ENCODE peak calls at places on chromosome 10, in ten cellular contexts. One of them, this sample, is unnamed.

GRCh38 chr10:50807851-50808776 is 68.4 kb downstream of the ASAH2B start:
- DNase-seq in heart right ventricle: no peak
- DNase-seq in A549: peak; percentile 21
- DNase-seq in GM12878: no peak
- DNase-seq in endothelial cell of umbilical vein: no peak
- DNase-seq in astrocyte: peak; percentile 20
- DNase-seq in fibroblast of lung: no peak
- DNase-seq in MM.1S: peak; percentile 35
- DNase-seq in right atrium auricular region: no peak
- DNase-seq in prostate gland: no peak
- DNase-seq in this sample: peak; percentile 90

GRCh38 chr10:109698888-109699685 is 224.2 kb downstream of the XPNPEP1 start:
- DNase-seq in GM12878: no peak
- DNase-seq in astrocyte: no peak
- DNase-seq in MM.1S: no peak
- DNase-seq in prostate gland: no peak
- DNase-seq in A549: no peak
- DNase-seq in right atrium auricular region: no peak
- DNase-seq in endothelial cell of umbilical vein: no peak
- DNase-seq in heart right ventricle: no peak
- DNase-seq in fibroblast of lung: no peak
- DNase-seq in this sample: no peak

GRCh38 chr10:69641261-69641980 is 11.4 kb downstream of the FAM241B start:
- DNase-seq in GM12878: no peak
- DNase-seq in A549: no peak
- DNase-seq in right atrium auricular region: no peak
- DNase-seq in prostate gland: no peak
- DNase-seq in astrocyte: no peak
- DNase-seq in heart right ventricle: no peak
- DNase-seq in endothelial cell of umbilical vein: no peak
- DNase-seq in fibroblast of lung: no peak
- DNase-seq in MM.1S: no peak
- DNase-seq in this sample: no peak

GRCh38 chr10:132111121-132111731 is 45.5 kb downstream of the JAKMIP3 start:
- DNase-seq in prostate gland: no peak
- DNase-seq in endothelial cell of umbilical vein: no peak
- DNase-seq in MM.1S: no peak
- DNase-seq in fibroblast of lung: no peak
- DNase-seq in GM12878: no peak
- DNase-seq in A549: no peak
- DNase-seq in heart right ventricle: peak; percentile 2
- DNase-seq in astrocyte: no peak
- DNase-seq in right atrium auricular region: peak; percentile 40
- DNase-seq in this sample: peak; percentile 31

GRCh38 chr10:101694056-101694673 is 805 bp downstream of the FBXW4 start:
- DNase-seq in prostate gland: peak; percentile 60
- DNase-seq in MM.1S: peak; percentile 69
- DNase-seq in heart right ventricle: peak; percentile 39
- DNase-seq in right atrium auricular region: no peak
- DNase-seq in GM12878: no peak
- DNase-seq in astrocyte: peak; percentile 45
- DNase-seq in endothelial cell of umbilical vein: peak; percentile 68
- DNase-seq in A549: peak; percentile 76
- DNase-seq in fibroblast of lung: peak; percentile 61
- DNase-seq in this sample: peak; percentile 68

GRCh38 chr10:49023752-49024151 is 84.1 kb upstream of the LRRC18 start:
- DNase-seq in A549: no peak
- DNase-seq in GM12878: no peak
- DNase-seq in heart right ventricle: no peak
- DNase-seq in right atrium auricular region: no peak
- DNase-seq in endothelial cell of umbilical vein: no peak
- DNase-seq in fibroblast of lung: peak; percentile 28
- DNase-seq in astrocyte: no peak
- DNase-seq in prostate gland: no peak
- DNase-seq in MM.1S: no peak
- DNase-seq in this sample: no peak

GRCh38 chr10:70558871-70559810 is 43.4 kb downstream of the PRF1 start:
- DNase-seq in prostate gland: no peak
- DNase-seq in fibroblast of lung: peak; percentile 57
- DNase-seq in A549: peak; percentile 48
- DNase-seq in MM.1S: no peak
- DNase-seq in GM12878: no peak
- DNase-seq in right atrium auricular region: peak; percentile 75
- DNase-seq in endothelial cell of umbilical vein: peak; percentile 19
- DNase-seq in heart right ventricle: peak; percentile 75
- DNase-seq in astrocyte: peak; percentile 45
- DNase-seq in this sample: no peak

GRCh38 chr10:16828114-16828568 is 10.9 kb upstream of the RSU1 start:
- DNase-seq in fibroblast of lung: peak; percentile 85
- DNase-seq in prostate gland: peak; percentile 53
- DNase-seq in endothelial cell of umbilical vein: peak; percentile 93
- DNase-seq in heart right ventricle: peak; percentile 75
- DNase-seq in A549: peak; percentile 79
- DNase-seq in GM12878: peak; percentile 48
- DNase-seq in right atrium auricular region: peak; percentile 68
- DNase-seq in MM.1S: peak; percentile 89
- DNase-seq in astrocyte: peak; percentile 65
- DNase-seq in this sample: no peak

GRCh38 chr10:114068054-114068707 is 24.5 kb downstream of the ADRB1 start:
- DNase-seq in heart right ventricle: peak; percentile 19
- DNase-seq in endothelial cell of umbilical vein: no peak
- DNase-seq in MM.1S: peak; percentile 20
- DNase-seq in fibroblast of lung: no peak
- DNase-seq in right atrium auricular region: no peak
- DNase-seq in GM12878: no peak
- DNase-seq in A549: no peak
- DNase-seq in astrocyte: no peak
- DNase-seq in prostate gland: peak; percentile 81
- DNase-seq in this sample: no peak

GRCh38 chr10:7788640-7789335 is 811 bp downstream of the ATP5F1C start:
- DNase-seq in endothelial cell of umbilical vein: peak; percentile 14
- DNase-seq in fibroblast of lung: peak; percentile 24
- DNase-seq in A549: no peak
- DNase-seq in GM12878: no peak
- DNase-seq in heart right ventricle: no peak
- DNase-seq in prostate gland: no peak
- DNase-seq in right atrium auricular region: no peak
- DNase-seq in MM.1S: peak; percentile 32
- DNase-seq in astrocyte: no peak
- DNase-seq in this sample: peak; percentile 47

GRCh38 chr10:74012480-74012879 is 14.6 kb downstream of the VCL start:
- DNase-seq in MM.1S: no peak
- DNase-seq in astrocyte: no peak
- DNase-seq in GM12878: no peak
- DNase-seq in right atrium auricular region: no peak
- DNase-seq in heart right ventricle: no peak
- DNase-seq in endothelial cell of umbilical vein: no peak
- DNase-seq in fibroblast of lung: no peak
- DNase-seq in A549: no peak
- DNase-seq in prostate gland: no peak
- DNase-seq in this sample: no peak

GRCh38 chr10:131092416-131092815 is 219.1 kb downstream of the TCERG1L start:
- DNase-seq in endothelial cell of umbilical vein: no peak
- DNase-seq in astrocyte: no peak
- DNase-seq in MM.1S: no peak
- DNase-seq in A549: no peak
- DNase-seq in prostate gland: no peak
- DNase-seq in heart right ventricle: no peak
- DNase-seq in fibroblast of lung: no peak
- DNase-seq in right atrium auricular region: no peak
- DNase-seq in GM12878: no peak
- DNase-seq in this sample: no peak

GRCh38 chr10:9209105-9209798 is 1154.8 kb downstream of the GATA3 start:
- DNase-seq in prostate gland: peak; percentile 53
- DNase-seq in heart right ventricle: peak; percentile 39
- DNase-seq in endothelial cell of umbilical vein: peak; percentile 82
- DNase-seq in A549: peak; percentile 68
- DNase-seq in right atrium auricular region: peak; percentile 72
- DNase-seq in MM.1S: peak; percentile 69
- DNase-seq in astrocyte: peak; percentile 15
- DNase-seq in GM12878: peak; percentile 16
- DNase-seq in fibroblast of lung: peak; percentile 66
- DNase-seq in this sample: no peak

GRCh38 chr10:80416401-80417098 is 8.2 kb downstream of the PRXL2A start:
- DNase-seq in GM12878: no peak
- DNase-seq in prostate gland: peak; percentile 90
- DNase-seq in heart right ventricle: peak; percentile 77
- DNase-seq in astrocyte: peak; percentile 16
- DNase-seq in right atrium auricular region: peak; percentile 70
- DNase-seq in MM.1S: no peak
- DNase-seq in fibroblast of lung: peak; percentile 89
- DNase-seq in endothelial cell of umbilical vein: peak; percentile 88
- DNase-seq in A549: no peak
- DNase-seq in this sample: no peak

GRCh38 chr10:127150136-127150535 is 46.3 kb downstream of the INSYN2A start:
- DNase-seq in heart right ventricle: no peak
- DNase-seq in astrocyte: peak; percentile 74
- DNase-seq in A549: no peak
- DNase-seq in endothelial cell of umbilical vein: peak; percentile 10
- DNase-seq in fibroblast of lung: peak; percentile 46
- DNase-seq in right atrium auricular region: no peak
- DNase-seq in prostate gland: no peak
- DNase-seq in GM12878: no peak
- DNase-seq in MM.1S: no peak
- DNase-seq in this sample: no peak
- H3K27ac ChIP-seq in heart right ventricle: no peak overlapping the region
- H3K27ac ChIP-seq in astrocyte: peak overlapping the region; percentile 93
- H3K27ac ChIP-seq in A549: peak overlapping the region; percentile 82
- H3K27ac ChIP-seq in endothelial cell of umbilical vein: no peak overlapping the region
- H3K27ac ChIP-seq in fibroblast of lung: no peak overlapping the region
- H3K27ac ChIP-seq in right atrium auricular region: no peak overlapping the region
- H3K27ac ChIP-seq in prostate gland: no peak overlapping the region
- H3K27ac ChIP-seq in GM12878: no peak overlapping the region
- H3K27ac ChIP-seq in MM.1S: no peak overlapping the region
- H3K27ac ChIP-seq in this sample: no peak overlapping the region

DNA sequence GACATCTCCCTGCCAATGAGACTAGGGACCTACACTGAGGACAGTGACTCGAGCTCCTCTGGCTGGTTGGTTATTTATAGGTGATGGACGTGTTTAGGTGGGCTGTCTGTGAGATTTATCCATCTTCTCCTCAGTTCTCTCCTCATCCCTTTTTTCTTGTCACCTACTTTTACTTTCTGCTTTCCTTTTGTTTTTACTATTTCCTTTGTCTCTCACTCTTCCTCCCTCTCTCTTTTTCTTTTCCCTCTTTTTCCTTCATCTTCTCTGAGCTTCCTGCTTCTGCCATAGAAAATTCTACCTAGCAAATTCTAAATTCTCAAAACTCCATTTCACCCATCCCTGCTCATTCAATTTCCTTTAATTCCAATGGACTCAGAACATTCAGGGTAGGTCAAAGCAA is 478.0 kb downstream of the GRID1 start:
- DNase-seq in A549: no peak
- DNase-seq in heart right ventricle: no peak
- DNase-seq in MM.1S: no peak
- DNase-seq in fibroblast of lung: no peak
- DNase-seq in astrocyte: no peak
- DNase-seq in GM12878: no peak
- DNase-seq in endothelial cell of umbilical vein: no peak
- DNase-seq in right atrium auricular region: no peak
- DNase-seq in prostate gland: no peak
- DNase-seq in this sample: no peak
- TF ChIP-seq CTCF in A549: no peak
- TF ChIP-seq CTCF in heart right ventricle: no peak
- TF ChIP-seq CTCF in MM.1S: no peak
- TF ChIP-seq CTCF in fibroblast of lung: no peak
- TF ChIP-seq CTCF in astrocyte: no peak
- TF ChIP-seq CTCF in GM12878: no peak
- TF ChIP-seq CTCF in endothelial cell of umbilical vein: no peak
- TF ChIP-seq CTCF in right atrium auricular region: no peak
- TF ChIP-seq CTCF in prostate gland: no peak
- TF ChIP-seq CTCF in this sample: no peak

GRCh38 chr10:63697956-63698814 is 177.0 kb downstream of the REEP3 start:
- DNase-seq in fibroblast of lung: no peak
- DNase-seq in astrocyte: no peak
- DNase-seq in endothelial cell of umbilical vein: no peak
- DNase-seq in A549: no peak
- DNase-seq in prostate gland: no peak
- DNase-seq in MM.1S: no peak
- DNase-seq in heart right ventricle: no peak
- DNase-seq in GM12878: no peak
- DNase-seq in right atrium auricular region: no peak
- DNase-seq in this sample: no peak

GRCh38 chr10:63689768-63690167 is 168.6 kb downstream of the REEP3 start:
- DNase-seq in heart right ventricle: no peak
- DNase-seq in right atrium auricular region: no peak
- DNase-seq in MM.1S: no peak
- DNase-seq in A549: no peak
- DNase-seq in fibroblast of lung: no peak
- DNase-seq in endothelial cell of umbilical vein: no peak
- DNase-seq in GM12878: no peak
- DNase-seq in prostate gland: no peak
- DNase-seq in astrocyte: no peak
- DNase-seq in this sample: no peak

GRCh38 chr10:63696205-63696604 is 175.0 kb downstream of the REEP3 start:
- DNase-seq in astrocyte: no peak
- DNase-seq in heart right ventricle: no peak
- DNase-seq in GM12878: no peak
- DNase-seq in prostate gland: no peak
- DNase-seq in fibroblast of lung: no peak
- DNase-seq in A549: no peak
- DNase-seq in endothelial cell of umbilical vein: no peak
- DNase-seq in MM.1S: no peak
- DNase-seq in right atrium auricular region: no peak
- DNase-seq in this sample: no peak

DNA sequence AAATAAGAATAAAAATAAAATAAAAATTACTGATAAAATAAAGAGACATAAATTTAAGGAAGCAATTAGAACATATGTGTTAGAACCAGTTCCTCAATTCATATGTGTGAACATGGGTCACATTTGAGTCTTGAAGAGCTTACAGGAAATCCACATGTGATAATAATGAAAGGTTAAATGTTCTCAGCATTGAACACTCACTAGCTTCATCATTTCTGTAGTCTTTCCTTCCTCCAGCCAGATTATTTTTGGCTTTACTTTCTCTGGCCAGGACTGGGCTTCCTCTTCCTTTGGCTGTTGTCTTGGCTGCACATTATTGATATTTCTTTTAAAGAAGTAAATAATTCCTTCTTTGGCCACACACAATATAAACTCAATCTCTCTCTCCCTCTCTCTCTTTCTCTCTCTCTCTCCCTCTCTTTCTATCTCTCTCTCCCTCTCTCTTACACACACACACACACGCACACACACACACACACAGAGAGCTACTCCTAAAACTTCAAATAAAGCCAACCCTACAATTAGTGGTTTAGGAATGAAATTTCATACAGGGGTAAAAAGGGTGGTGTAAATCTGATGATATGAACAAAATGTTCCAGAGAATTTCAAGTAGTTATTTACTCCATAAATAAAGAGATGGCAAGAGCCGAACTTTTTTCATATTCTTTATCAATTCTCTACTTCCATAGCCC is 171.2 kb downstream of the REEP3 start:
- DNase-seq in fibroblast of lung: peak; percentile 41
- DNase-seq in endothelial cell of umbilical vein: peak; percentile 65
- DNase-seq in right atrium auricular region: no peak
- DNase-seq in GM12878: no peak
- DNase-seq in prostate gland: no peak
- DNase-seq in A549: no peak
- DNase-seq in astrocyte: no peak
- DNase-seq in MM.1S: no peak
- DNase-seq in heart right ventricle: no peak
- DNase-seq in this sample: no peak
- H3K27ac ChIP-seq in fibroblast of lung: no peak overlapping the region
- H3K27ac ChIP-seq in endothelial cell of umbilical vein: no peak overlapping the region
- H3K27ac ChIP-seq in right atrium auricular region: peak overlapping the region; percentile 48
- H3K27ac ChIP-seq in GM12878: no peak overlapping the region
- H3K27ac ChIP-seq in prostate gland: peak overlapping the region; percentile 35
- H3K27ac ChIP-seq in A549: no peak overlapping the region
- H3K27ac ChIP-seq in astrocyte: no peak overlapping the region
- H3K27ac ChIP-seq in MM.1S: no peak overlapping the region
- H3K27ac ChIP-seq in heart right ventricle: peak overlapping the region; percentile 80
- H3K27ac ChIP-seq in this sample: peak overlapping the region; percentile 2

GRCh38 chr10:27794157-27794556 is 48.5 kb upstream of the MKX start:
- DNase-seq in prostate gland: no peak
- DNase-seq in right atrium auricular region: no peak
- DNase-seq in heart right ventricle: no peak
- DNase-seq in endothelial cell of umbilical vein: no peak
- DNase-seq in GM12878: no peak
- DNase-seq in MM.1S: no peak
- DNase-seq in astrocyte: no peak
- DNase-seq in A549: peak; percentile 21
- DNase-seq in fibroblast of lung: peak; percentile 6
- DNase-seq in this sample: no peak
- TF ChIP-seq CTCF in prostate gland: no peak
- TF ChIP-seq CTCF in right atrium auricular region: no peak
- TF ChIP-seq CTCF in heart right ventricle: peak; percentile 6
- TF ChIP-seq CTCF in endothelial cell of umbilical vein: no peak
- TF ChIP-seq CTCF in GM12878: no peak
- TF ChIP-seq CTCF in MM.1S: peak; percentile 22
- TF ChIP-seq CTCF in astrocyte: no peak
- TF ChIP-seq CTCF in A549: peak; percentile 15
- TF ChIP-seq CTCF in fibroblast of lung: peak; percentile 36
- TF ChIP-seq CTCF in this sample: peak; percentile 7

This sample was measured in right lobe of liver.